ENCODE peak calls at places on chromosome 7, in eight cellular contexts. One of them, this sample, is unnamed.
A peak's percentile ranks its signal among the peaks of the same experiment; 100 is the strongest.

GRCh38 chr7:24381919-24382505 is 98.0 kb downstream of the NPY start:
- DNase-seq in naive thymus-derived CD4-positive, alpha-beta T cell: no peak
- DNase-seq in choroid plexus epithelial cell: peak; percentile 47
- DNase-seq in RWPE1: peak; percentile 66
- DNase-seq in activated T-cell treated with anti-CD3 and anti-CD28 coated beads, Interleukin-2, amount 50 U/mL, for 72 hours: no peak
- DNase-seq in NCI-H345: peak; percentile 14
- DNase-seq in NCI-H1694 treated with DMSO at 0.1 percent for 48 hours: peak; percentile 90
- DNase-seq in endothelial cell: no peak
- DNase-seq in this sample: no peak

GRCh38 chr7:64651632-64652165 is 14.2 kb upstream of the ZNF107 start:
- DNase-seq in naive thymus-derived CD4-positive, alpha-beta T cell: no peak
- DNase-seq in choroid plexus epithelial cell: no peak
- DNase-seq in RWPE1: no peak
- DNase-seq in activated T-cell treated with anti-CD3 and anti-CD28 coated beads, Interleukin-2, amount 50 U/mL, for 72 hours: no peak
- DNase-seq in NCI-H345: no peak
- DNase-seq in NCI-H1694 treated with DMSO at 0.1 percent for 48 hours: no peak
- DNase-seq in endothelial cell: no peak
- DNase-seq in this sample: no peak

GRCh38 chr7:43465581-43466554 is 117.0 kb upstream of the STK17A start:
- DNase-seq in naive thymus-derived CD4-positive, alpha-beta T cell: no peak
- DNase-seq in choroid plexus epithelial cell: peak; percentile 54
- DNase-seq in RWPE1: no peak
- DNase-seq in activated T-cell treated with anti-CD3 and anti-CD28 coated beads, Interleukin-2, amount 50 U/mL, for 72 hours: no peak
- DNase-seq in NCI-H345: no peak
- DNase-seq in NCI-H1694 treated with DMSO at 0.1 percent for 48 hours: no peak
- DNase-seq in endothelial cell: no peak
- DNase-seq in this sample: no peak

GRCh38 chr7:151206914-151207313 is 3.4 kb downstream of the H2BK1 start:
- DNase-seq in naive thymus-derived CD4-positive, alpha-beta T cell: peak; percentile 16
- DNase-seq in choroid plexus epithelial cell: no peak
- DNase-seq in RWPE1: no peak
- DNase-seq in activated T-cell treated with anti-CD3 and anti-CD28 coated beads, Interleukin-2, amount 50 U/mL, for 72 hours: no peak
- DNase-seq in NCI-H345: no peak
- DNase-seq in NCI-H1694 treated with DMSO at 0.1 percent for 48 hours: no peak
- DNase-seq in endothelial cell: no peak
- DNase-seq in this sample: no peak

GRCh38 chr7:51346136-51346535 is 29.5 kb upstream of the COBL start:
- DNase-seq in naive thymus-derived CD4-positive, alpha-beta T cell: no peak
- DNase-seq in choroid plexus epithelial cell: no peak
- DNase-seq in RWPE1: no peak
- DNase-seq in activated T-cell treated with anti-CD3 and anti-CD28 coated beads, Interleukin-2, amount 50 U/mL, for 72 hours: no peak
- DNase-seq in NCI-H345: peak; percentile 76
- DNase-seq in NCI-H1694 treated with DMSO at 0.1 percent for 48 hours: peak; percentile 84
- DNase-seq in endothelial cell: no peak
- DNase-seq in this sample: no peak

GRCh38 chr7:22697322-22697859 is 29.6 kb upstream of the IL6 start:
- DNase-seq in naive thymus-derived CD4-positive, alpha-beta T cell: no peak
- DNase-seq in choroid plexus epithelial cell: no peak
- DNase-seq in RWPE1: no peak
- DNase-seq in activated T-cell treated with anti-CD3 and anti-CD28 coated beads, Interleukin-2, amount 50 U/mL, for 72 hours: no peak
- DNase-seq in NCI-H345: no peak
- DNase-seq in NCI-H1694 treated with DMSO at 0.1 percent for 48 hours: no peak
- DNase-seq in endothelial cell: no peak
- DNase-seq in this sample: no peak

GRCh38 chr7:82714883-82715282 is 271.3 kb upstream of the CACNA2D1 start:
- DNase-seq in naive thymus-derived CD4-positive, alpha-beta T cell: no peak
- DNase-seq in choroid plexus epithelial cell: peak; percentile 14
- DNase-seq in RWPE1: no peak
- DNase-seq in activated T-cell treated with anti-CD3 and anti-CD28 coated beads, Interleukin-2, amount 50 U/mL, for 72 hours: no peak
- DNase-seq in NCI-H345: no peak
- DNase-seq in NCI-H1694 treated with DMSO at 0.1 percent for 48 hours: no peak
- DNase-seq in endothelial cell: no peak
- DNase-seq in this sample: no peak

GRCh38 chr7:57179776-57180415 is 47.7 kb upstream of the ZNF479 start:
- DNase-seq in naive thymus-derived CD4-positive, alpha-beta T cell: no peak
- DNase-seq in choroid plexus epithelial cell: no peak
- DNase-seq in RWPE1: no peak
- DNase-seq in activated T-cell treated with anti-CD3 and anti-CD28 coated beads, Interleukin-2, amount 50 U/mL, for 72 hours: no peak
- DNase-seq in NCI-H345: no peak
- DNase-seq in NCI-H1694 treated with DMSO at 0.1 percent for 48 hours: no peak
- DNase-seq in endothelial cell: no peak
- DNase-seq in this sample: no peak

GRCh38 chr7:112302566-112302965 is 96.1 kb downstream of the ZNF277 start:
- DNase-seq in naive thymus-derived CD4-positive, alpha-beta T cell: no peak
- DNase-seq in choroid plexus epithelial cell: peak; percentile 14
- DNase-seq in RWPE1: no peak
- DNase-seq in activated T-cell treated with anti-CD3 and anti-CD28 coated beads, Interleukin-2, amount 50 U/mL, for 72 hours: no peak
- DNase-seq in NCI-H345: no peak
- DNase-seq in NCI-H1694 treated with DMSO at 0.1 percent for 48 hours: no peak
- DNase-seq in endothelial cell: no peak
- DNase-seq in this sample: no peak

GRCh38 chr7:94706991-94707390 is 51.1 kb upstream of the SGCE start:
- DNase-seq in naive thymus-derived CD4-positive, alpha-beta T cell: no peak
- DNase-seq in choroid plexus epithelial cell: no peak
- DNase-seq in RWPE1: no peak
- DNase-seq in activated T-cell treated with anti-CD3 and anti-CD28 coated beads, Interleukin-2, amount 50 U/mL, for 72 hours: no peak
- DNase-seq in NCI-H345: no peak
- DNase-seq in NCI-H1694 treated with DMSO at 0.1 percent for 48 hours: no peak
- DNase-seq in endothelial cell: no peak
- DNase-seq in this sample: no peak

GRCh38 chr7:76281006-76281705 is 21.3 kb upstream of the HSPB1 start:
- DNase-seq in naive thymus-derived CD4-positive, alpha-beta T cell: no peak
- DNase-seq in choroid plexus epithelial cell: no peak
- DNase-seq in RWPE1: no peak
- DNase-seq in activated T-cell treated with anti-CD3 and anti-CD28 coated beads, Interleukin-2, amount 50 U/mL, for 72 hours: no peak
- DNase-seq in NCI-H345: no peak
- DNase-seq in NCI-H1694 treated with DMSO at 0.1 percent for 48 hours: no peak
- DNase-seq in endothelial cell: no peak
- DNase-seq in this sample: no peak